ENCODE peak calls at places on chromosomes 12 and 14, in four cellular contexts. R, Z, U and H are unnamed samples.

GRCh38 chr12:47634127-47634526 is 71.7 kb downstream of the RPAP3 start:
- DNase-seq in R (no peak), Z (no peak), U (no peak), H (no peak)

GRCh38 chr14:24237463-24237955 is 4.8 kb downstream of the GMPR2 start:
- DNase-seq in R (no peak), Z (no peak), U (no peak), H (no peak)

GRCh38 chr12:76277480-76277879 is 70.7 kb downstream of the BBS10 start:
- DNase-seq in R (no peak), Z (no peak), U (peak), H (peak)

GRCh38 chr12:6620885-6621274 is 13.7 kb upstream of the CHD4 start:
- DNase-seq in R (no peak), Z (no peak), U (no peak), H (no peak)

GRCh38 chr12:5507536-5507935 is 75.6 kb downstream of the NTF3 start:
- DNase-seq in R (no peak), Z (no peak), U (no peak), H (no peak)

GRCh38 chr12:91704446-91704845 is 441.2 kb downstream of the BTG1 start:
- DNase-seq in R (no peak), Z (no peak), U (peak), H (peak)

GRCh38 chr12:67890726-67891125 is 98.5 kb upstream of the IFNG-AS1 start:
- DNase-seq in R (no peak), Z (no peak), U (no peak), H (no peak)

GRCh38 chr12:48602192-48602989 is 32.5 kb upstream of the LALBA start:
- DNase-seq in R (no peak), Z (no peak), U (no peak), H (no peak)

GRCh38 chr14:61183486-61183885 is 97.7 kb downstream of the TMEM30B start:
- DNase-seq in R (no peak), Z (no peak), U (peak), H (peak)

GRCh38 chr14:50083467-50084337 is 32.7 kb downstream of the VCPKMT start:
- DNase-seq in R (no peak), Z (no peak), U (no peak), H (no peak)

GRCh38 chr12:117360222-117360550 is 1.2 kb downstream of the NOS1 start:
- DNase-seq in R (no peak), Z (no peak), U (no peak), H (no peak)